ENCODE peak calls at places on chromosomes 7 and 10, in five cellular contexts. F is astrocyte of the spinal cord, M is fibroblast of lung, W is CD14-positive monocyte, D is GM20000. T is an unnamed sample.

GRCh38 chr10:102245101-102245931 is at the start of gene GBF1:
- DNase-seq in F (peak), M (peak), W (peak), D (peak), T (peak)

GRCh38 chr7:20831976-20832375 is 45.3 kb upstream of the SP8 start:
- DNase-seq in F (no peak), M (no peak), W (no peak), D (no peak), T (no peak)

GRCh38 chr7:27840760-27841364 is 100.9 kb downstream of the TAX1BP1 start:
- DNase-seq in F (no peak), M (no peak), W (no peak), D (no peak), T (no peak)

GRCh38 chr10:58820862-58821559 is 308.3 kb downstream of the BICC1 start:
- DNase-seq in F (peak), M (peak), W (no peak), D (no peak), T (no peak)

GRCh38 chr7:139075031-139075652 is 34.4 kb downstream of the ZC3HAV1 start:
- DNase-seq in F (peak), M (peak), W (peak), D (peak), T (peak)

GRCh38 chr7:106793015-106793651 is 71.9 kb upstream of the PIK3CG start:
- DNase-seq in F (peak), M (no peak), W (no peak), D (peak), T (peak)

GRCh38 chr10:112362833-112363232 is 11.1 kb upstream of the ACSL5 start:
- DNase-seq in F (no peak), M (no peak), W (peak), D (no peak), T (no peak)

GRCh38 chr7:24390376-24391157 is 106.6 kb downstream of the NPY start:
- DNase-seq in F (no peak), M (no peak), W (no peak), D (no peak), T (no peak)

GRCh38 chr10:1122349-1122748 is 66.2 kb downstream of the WDR37 start:
- DNase-seq in F (no peak), M (no peak), W (no peak), D (no peak), T (no peak)

GRCh38 chr7:132562690-132563089 is 13.6 kb downstream of the PLXNA4 start:
- DNase-seq in F (no peak), M (no peak), W (no peak), D (no peak), T (no peak)

GRCh38 chr10:84158061-84158460 is 15.5 kb upstream of the GPR15LG start:
- DNase-seq in F (no peak), M (no peak), W (no peak), D (no peak), T (no peak)

GRCh38 chr10:4332764-4333473 is 493.1 kb upstream of the AKR1E2 start:
- DNase-seq in F (no peak), M (no peak), W (no peak), D (no peak), T (no peak)

GRCh38 chr10:29022513-29022912 is 266.4 kb upstream of the LYZL1 start:
- DNase-seq in F (no peak), M (no peak), W (no peak), D (no peak), T (no peak)

GRCh38 chr10:46265981-46266505 is 20.8 kb upstream of the ANTXRL start:
- DNase-seq in F (no peak), M (no peak), W (no peak), D (no peak), T (no peak)

GRCh38 chr7:37245544-37245943 is 203.1 kb downstream of the ELMO1 start:
- DNase-seq in F (no peak), M (no peak), W (no peak), D (no peak), T (no peak)

GRCh38 chr7:33101916-33102315 is 7.3 kb downstream of the RP9 start:
- DNase-seq in F (no peak), M (no peak), W (no peak), D (no peak), T (no peak)

GRCh38 chr7:108452707-108453106 is 3.5 kb downstream of the NRCAM start:
- DNase-seq in F (peak), M (peak), W (no peak), D (peak), T (peak)

GRCh38 chr7:51316666-51317581 is at the start of gene COBL:
- DNase-seq in F (no peak), M (peak), W (no peak), D (peak), T (peak)

GRCh38 chr7:19413444-19413965 is 268.3 kb upstream of the FERD3L start:
- DNase-seq in F (peak), M (peak), W (no peak), D (no peak), T (no peak)

GRCh38 chr10:58963723-58964124 is 212.7 kb upstream of the PHYHIPL start:
- DNase-seq in F (no peak), M (no peak), W (no peak), D (no peak), T (no peak)

GRCh38 chr7:142873871-142874270 is 11.7 kb downstream of the TRPV6 start:
- DNase-seq in F (no peak), M (no peak), W (no peak), D (no peak), T (no peak)

GRCh38 chr7:142874409-142874808 is 11.1 kb downstream of the TRPV6 start:
- DNase-seq in F (no peak), M (no peak), W (no peak), D (no peak), T (no peak)

GRCh38 chr7:142874837-142875236 is 10.7 kb downstream of the TRPV6 start:
- DNase-seq in F (no peak), M (no peak), W (no peak), D (no peak), T (no peak)

GRCh38 chr7:142872106-142872675 is 13.4 kb downstream of the TRPV6 start:
- DNase-seq in F (no peak), M (no peak), W (peak), D (no peak), T (no peak)

DNA sequence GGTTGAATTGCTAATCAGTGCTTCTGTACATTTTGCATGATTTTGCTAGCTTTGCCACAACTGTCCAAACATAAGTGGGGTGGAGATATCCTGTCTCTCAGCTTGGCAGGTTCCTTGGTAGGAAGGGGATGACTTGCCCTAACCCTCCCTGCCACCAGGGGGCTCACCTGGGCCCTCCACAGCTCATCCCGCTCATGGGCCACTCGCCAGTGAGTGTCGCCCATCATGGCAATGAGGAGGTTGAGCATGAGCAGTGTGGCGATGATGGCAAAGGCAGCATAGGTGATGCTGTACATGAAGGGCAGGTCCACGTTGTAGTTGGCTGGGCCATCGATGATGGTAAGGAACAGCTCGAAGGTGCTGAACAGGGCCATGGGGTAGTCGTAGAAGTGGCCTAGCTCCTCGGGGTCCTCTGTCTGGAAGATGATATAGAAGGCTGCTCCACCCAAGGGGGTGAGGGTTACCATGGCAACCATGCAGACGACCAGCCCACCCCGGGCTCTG is 12.2 kb downstream of the TRPV6 start:
- DNase-seq in F (no peak), M (no peak), W (peak), D (peak), T (peak)
- TF ChIP-seq CTCF in F (peak), M (peak), W (peak), D (peak), T (peak)

GRCh38 chr7:65962033-65962432 is 20.0 kb downstream of the GUSB start:
- DNase-seq in F (no peak), M (no peak), W (no peak), D (no peak), T (no peak)
- TF ChIP-seq CTCF in F (no peak), M (no peak), W (no peak), D (no peak), T (no peak)

GRCh38 chr7:151631968-151632749 is 112.5 kb upstream of the RHEB start:
- DNase-seq in F (peak), M (peak), W (peak), D (peak), T (peak)
- TF ChIP-seq CTCF in F (peak), M (no peak), W (peak), D (peak), T (peak)

DNA sequence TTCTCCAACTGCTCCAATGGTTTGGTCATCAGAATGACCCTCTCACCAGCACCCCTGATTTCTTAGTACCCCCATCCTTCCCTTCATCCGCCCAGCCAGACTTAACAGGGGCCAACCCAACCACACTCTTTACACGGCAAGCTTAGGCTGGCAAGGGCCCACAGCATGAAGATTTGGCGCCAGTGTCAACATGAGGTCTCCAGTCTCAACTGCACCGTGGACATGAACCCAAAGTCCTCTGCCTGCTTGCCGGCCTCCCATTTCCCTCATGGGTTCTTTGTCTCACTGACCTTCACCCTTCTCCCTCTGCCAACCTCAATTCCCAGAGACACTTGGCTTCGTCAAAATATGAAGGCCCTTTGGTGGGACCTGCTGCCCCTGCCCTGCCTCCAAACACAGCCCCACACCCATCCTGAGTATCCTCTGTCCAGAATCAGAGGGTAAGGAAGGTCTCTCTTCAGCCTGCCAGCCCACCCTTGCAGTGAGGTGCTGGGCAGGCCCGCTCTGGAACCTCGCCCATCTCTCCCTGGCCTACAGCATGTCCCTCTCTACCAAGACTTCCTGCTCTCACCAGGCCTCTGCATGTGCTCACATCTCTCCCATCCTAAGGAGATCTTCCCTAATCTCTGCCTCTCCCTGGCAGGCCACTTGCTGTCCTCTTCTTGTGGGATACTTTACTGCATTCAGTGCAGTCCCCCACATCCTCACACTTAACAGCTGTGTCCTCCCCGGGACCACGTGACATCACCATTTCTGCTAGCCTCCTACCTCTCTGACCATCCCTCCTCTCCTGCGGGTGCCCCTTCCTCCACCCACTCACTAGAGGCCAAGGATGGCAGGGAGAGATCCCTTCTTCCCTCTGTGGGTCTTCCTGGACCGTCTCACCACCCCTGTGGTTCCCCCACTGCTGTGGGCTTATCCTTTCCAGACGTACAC is 91.7 kb upstream of the ZMIZ1 start:
- DNase-seq in F (no peak), M (no peak), W (no peak), D (no peak), T (no peak)
- TF ChIP-seq CTCF in F (no peak), M (no peak), W (no peak), D (no peak), T (no peak)

DNA sequence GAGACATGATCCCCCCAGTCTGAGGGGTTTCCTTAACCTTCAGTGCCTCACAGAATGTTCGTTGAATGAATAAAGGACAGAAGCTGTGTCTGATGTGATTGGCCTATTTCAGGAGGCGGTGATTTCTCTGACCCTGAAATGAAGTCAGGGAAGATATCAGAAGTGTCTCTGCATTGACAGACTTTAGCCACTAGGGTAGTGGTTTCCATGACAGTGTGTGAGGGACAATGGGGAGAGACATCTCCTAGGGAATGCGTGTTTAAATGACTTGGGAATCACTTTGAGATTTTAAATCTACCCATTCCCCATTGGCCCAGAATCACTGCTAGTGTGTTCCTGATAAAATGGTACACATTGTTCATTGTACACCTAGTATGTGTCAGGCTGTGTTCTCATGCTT is 132.0 kb downstream of the CFAP58 start:
- DNase-seq in F (no peak), M (no peak), W (no peak), D (no peak), T (no peak)
- TF ChIP-seq CTCF in F (no peak), M (no peak), W (peak), D (no peak), T (no peak)

GRCh38 chr10:106189254-106189653 is 975.3 kb downstream of the SORCS1 start:
- DNase-seq in F (peak), M (peak), W (no peak), D (peak), T (peak)
- TF ChIP-seq CTCF in F (peak), M (no peak), W (no peak), D (peak), T (peak)